ENCODE peak calls at places on chromosomes 6 and 20, in four cellular contexts. G, R, F and V are unnamed samples.

GRCh38 chr6:106829451-106829850 is 145.1 kb downstream of the CD24 start:
- DNase-seq in G (no peak), F (no peak), R (no peak), V (no peak)

GRCh38 chr6:13079096-13079758 is 249.1 kb downstream of the TBC1D7 start:
- DNase-seq in R (no peak), G (no peak), F (no peak), V (no peak)

GRCh38 chr6:127841811-127842210 is 59.0 kb downstream of the THEMIS start:
- DNase-seq in G (no peak), R (no peak), F (peak), V (no peak)

GRCh38 chr20:53914861-53915458 is 155.4 kb downstream of the BCAS1 start:
- DNase-seq in F (no peak), R (no peak), G (no peak), V (no peak)

GRCh38 chr6:91268941-91269340 is 682.1 kb upstream of the MAP3K7 start:
- DNase-seq in F (no peak), R (no peak), G (no peak), V (no peak)

GRCh38 chr20:8509809-8510208 is 377.7 kb downstream of the PLCB1 start:
- DNase-seq in R (no peak), F (peak), G (no peak), V (peak)

GRCh38 chr6:56719310-56719709 is 76.6 kb upstream of the DST start:
- DNase-seq in G (no peak), F (no peak), R (no peak), V (no peak)

GRCh38 chr6:170146640-170147039 is 144.2 kb downstream of the DLL1 start:
- DNase-seq in R (no peak), F (no peak), G (no peak), V (no peak)

GRCh38 chr6:28002181-28002580 is 45.1 kb downstream of the OR2B6 start:
- DNase-seq in F (no peak), G (no peak), R (peak), V (no peak)

GRCh38 chr6:110979565-110980096 is 2.2 kb upstream of the RPF2 start:
- DNase-seq in F (no peak), R (no peak), G (no peak), V (no peak)

GRCh38 chr20:45095753-45096371 is 5.1 kb downstream of the KCNS1 start:
- DNase-seq in G (peak), F (peak), R (peak), V (peak)

GRCh38 chr6:5085638-5086293 is 625 bp downstream of the PPP1R3G start:
- DNase-seq in G (no peak), R (peak), F (no peak), V (peak)

GRCh38 chr6:144361027-144361426 is 75.9 kb downstream of the UTRN start:
- DNase-seq in G (no peak), R (no peak), F (no peak), V (no peak)

GRCh38 chr6:110999634-111000270 is 17.9 kb downstream of the RPF2 start:
- DNase-seq in G (peak), R (peak), F (peak), V (peak)

GRCh38 chr6:168618546-168619315 is 177.7 kb downstream of the SMOC2 start:
- DNase-seq in R (no peak), F (no peak), G (no peak), V (no peak)

GRCh38 chr20:11140359-11140758 is 466.6 kb upstream of the JAG1 start:
- DNase-seq in F (peak), R (peak), G (no peak), V (no peak)

GRCh38 chr6:85041376-85041775 is 277.0 kb upstream of the TBX18 start:
- DNase-seq in R (no peak), F (no peak), G (no peak), V (no peak)

GRCh38 chr6:108163644-108164536 is 1.9 kb upstream of the NR2E1 start:
- DNase-seq in F (no peak), G (no peak), R (peak), V (no peak)

GRCh38 chr20:58628491-58629212 is 22.4 kb upstream of the STX16 start:
- DNase-seq in R (no peak), F (no peak), G (no peak), V (no peak)

GRCh38 chr6:55410674-55411073 is 83.4 kb downstream of the GFRAL start:
- DNase-seq in R (no peak), F (no peak), G (no peak), V (no peak)

GRCh38 chr6:150269857-150270223 is 99.0 kb upstream of the IYD start:
- DNase-seq in G (no peak), R (peak), F (peak), V (no peak)

GRCh38 chr6:63923139-63923739 is 287.6 kb downstream of the PHF3 start:
- DNase-seq in R (peak), G (peak), F (peak), V (peak)

GRCh38 chr6:34773906-34774305 is 16.6 kb downstream of the SNRPC start:
- DNase-seq in R (no peak), G (no peak), F (no peak), V (no peak)

GRCh38 chr20:59242714-59243626 is 57.4 kb upstream of the EDN3 start:
- DNase-seq in G (no peak), F (no peak), R (no peak), V (no peak)

GRCh38 chr6:44771647-44772415 is 384.3 kb downstream of the CDC5L start:
- DNase-seq in G (no peak), F (no peak), R (no peak), V (peak)

GRCh38 chr6:47587503-47587902 is 109.9 kb downstream of the CD2AP start:
- DNase-seq in G (no peak), F (peak), R (no peak), V (no peak)

GRCh38 chr6:118896339-118897136 is 2.6 kb downstream of the ASF1A start:
- DNase-seq in G (peak), R (peak), F (peak), V (peak)

GRCh38 chr6:36928547-36928918 is 26.0 kb upstream of the PI16 start:
- DNase-seq in F (no peak), R (no peak), G (no peak), V (peak)

GRCh38 chr6:18161437-18161836 is 6.2 kb downstream of the KDM1B start:
- DNase-seq in F (no peak), G (no peak), R (peak), V (no peak)

GRCh38 chr6:151317206-151317994 is 74.0 kb downstream of the ZBTB2 start:
- DNase-seq in G (no peak), R (peak), F (peak), V (no peak)

GRCh38 chr20:46638367-46639274 is 12.6 kb downstream of the SLC13A3 start:
- DNase-seq in R (no peak), G (no peak), F (no peak), V (no peak)

GRCh38 chr6:28105286-28105685 is 19.1 kb upstream of the ZSCAN16 start:
- DNase-seq in R (peak), F (peak), G (no peak), V (peak)

GRCh38 chr20:18101125-18101820 is 36.4 kb upstream of the KAT14 start:
- DNase-seq in R (no peak), G (no peak), F (no peak), V (no peak)

GRCh38 chr20:6994452-6994851 is 227.0 kb downstream of the BMP2 start:
- DNase-seq in G (no peak), F (peak), R (peak), V (no peak)

GRCh38 chr6:79946242-79946641 is 1.1 kb downstream of the ELOVL4 start:
- DNase-seq in F (peak), R (peak), G (peak), V (peak)